ENCODE peak calls at places on chromosomes 2 and 18, in ten cellular contexts. One of them, this sample, is unnamed.

GRCh38 chr18:23805898-23806297 is 116.6 kb downstream of the LAMA3 start:
- DNase-seq in fibroblast of pulmonary artery: peak; percentile 69
- DNase-seq in AG04450: no peak
- DNase-seq in dorsolateral prefrontal cortex: no peak
- DNase-seq in neural progenitor cell: no peak
- DNase-seq in thoracic aorta: no peak
- DNase-seq in body of pancreas: no peak
- DNase-seq in cardiac fibroblast: peak; percentile 47
- DNase-seq in Caco-2: no peak
- DNase-seq in uterus: no peak
- DNase-seq in this sample: peak; percentile 77

GRCh38 chr18:24176727-24177416 is 38.0 kb downstream of the CABYR start:
- DNase-seq in thoracic aorta: no peak
- DNase-seq in dorsolateral prefrontal cortex: peak; percentile 59
- DNase-seq in Caco-2: peak; percentile 36
- DNase-seq in cardiac fibroblast: peak; percentile 69
- DNase-seq in neural progenitor cell: peak; percentile 86
- DNase-seq in body of pancreas: peak; percentile 53
- DNase-seq in AG04450: peak; percentile 10
- DNase-seq in fibroblast of pulmonary artery: peak; percentile 63
- DNase-seq in uterus: peak; percentile 47
- DNase-seq in this sample: peak; percentile 57

GRCh38 chr18:35852786-35853185 is 119.7 kb upstream of the RMP24 start:
- DNase-seq in thoracic aorta: no peak
- DNase-seq in cardiac fibroblast: no peak
- DNase-seq in neural progenitor cell: no peak
- DNase-seq in body of pancreas: no peak
- DNase-seq in AG04450: no peak
- DNase-seq in dorsolateral prefrontal cortex: no peak
- DNase-seq in Caco-2: no peak
- DNase-seq in fibroblast of pulmonary artery: no peak
- DNase-seq in uterus: no peak
- DNase-seq in this sample: no peak

GRCh38 chr2:105431367-105432088 is 32.7 kb upstream of the FHL2 start:
- DNase-seq in body of pancreas: no peak
- DNase-seq in fibroblast of pulmonary artery: peak; percentile 52
- DNase-seq in cardiac fibroblast: peak; percentile 76
- DNase-seq in Caco-2: no peak
- DNase-seq in thoracic aorta: no peak
- DNase-seq in AG04450: no peak
- DNase-seq in neural progenitor cell: no peak
- DNase-seq in dorsolateral prefrontal cortex: no peak
- DNase-seq in uterus: peak; percentile 81
- DNase-seq in this sample: peak; percentile 55

GRCh38 chr18:79460445-79461300 is 64.9 kb downstream of the NFATC1 start:
- DNase-seq in thoracic aorta: no peak
- DNase-seq in Caco-2: no peak
- DNase-seq in dorsolateral prefrontal cortex: no peak
- DNase-seq in neural progenitor cell: no peak
- DNase-seq in body of pancreas: no peak
- DNase-seq in AG04450: no peak
- DNase-seq in uterus: no peak
- DNase-seq in cardiac fibroblast: no peak
- DNase-seq in fibroblast of pulmonary artery: no peak
- DNase-seq in this sample: no peak

GRCh38 chr2:101823849-101824248 is 126.3 kb downstream of the MAP4K4 start:
- DNase-seq in cardiac fibroblast: no peak
- DNase-seq in dorsolateral prefrontal cortex: no peak
- DNase-seq in AG04450: no peak
- DNase-seq in Caco-2: no peak
- DNase-seq in fibroblast of pulmonary artery: peak; percentile 50
- DNase-seq in neural progenitor cell: no peak
- DNase-seq in body of pancreas: no peak
- DNase-seq in uterus: no peak
- DNase-seq in thoracic aorta: no peak
- DNase-seq in this sample: no peak

GRCh38 chr2:172100080-172101007 is 2.4 kb downstream of the DLX2 start:
- DNase-seq in uterus: no peak
- DNase-seq in fibroblast of pulmonary artery: no peak
- DNase-seq in dorsolateral prefrontal cortex: no peak
- DNase-seq in cardiac fibroblast: no peak
- DNase-seq in AG04450: no peak
- DNase-seq in thoracic aorta: no peak
- DNase-seq in neural progenitor cell: peak; percentile 64
- DNase-seq in Caco-2: peak; percentile 44
- DNase-seq in body of pancreas: no peak
- DNase-seq in this sample: no peak

GRCh38 chr2:12675352-12675795 is 41.4 kb upstream of the TRIB2 start:
- DNase-seq in body of pancreas: peak; percentile 35
- DNase-seq in cardiac fibroblast: peak; percentile 72
- DNase-seq in thoracic aorta: no peak
- DNase-seq in Caco-2: no peak
- DNase-seq in fibroblast of pulmonary artery: peak; percentile 73
- DNase-seq in uterus: no peak
- DNase-seq in AG04450: no peak
- DNase-seq in neural progenitor cell: no peak
- DNase-seq in dorsolateral prefrontal cortex: no peak
- DNase-seq in this sample: peak; percentile 63

GRCh38 chr2:196601430-196602306 is 37.8 kb upstream of the CCDC150 start:
- DNase-seq in Caco-2: no peak
- DNase-seq in fibroblast of pulmonary artery: peak; percentile 85
- DNase-seq in body of pancreas: peak; percentile 12
- DNase-seq in dorsolateral prefrontal cortex: no peak
- DNase-seq in cardiac fibroblast: peak; percentile 85
- DNase-seq in uterus: peak; percentile 13
- DNase-seq in AG04450: peak; percentile 67
- DNase-seq in neural progenitor cell: no peak
- DNase-seq in thoracic aorta: peak; percentile 59
- DNase-seq in this sample: peak; percentile 94

GRCh38 chr2:128250409-128251025 is 68.2 kb downstream of the HS6ST1 start:
- DNase-seq in body of pancreas: no peak
- DNase-seq in thoracic aorta: no peak
- DNase-seq in uterus: no peak
- DNase-seq in dorsolateral prefrontal cortex: no peak
- DNase-seq in AG04450: no peak
- DNase-seq in cardiac fibroblast: no peak
- DNase-seq in fibroblast of pulmonary artery: no peak
- DNase-seq in neural progenitor cell: no peak
- DNase-seq in Caco-2: no peak
- DNase-seq in this sample: no peak

GRCh38 chr2:714005-714741 is 37.0 kb upstream of the TMEM18 start:
- DNase-seq in uterus: no peak
- DNase-seq in body of pancreas: peak; percentile 71
- DNase-seq in thoracic aorta: no peak
- DNase-seq in cardiac fibroblast: peak; percentile 59
- DNase-seq in AG04450: peak; percentile 10
- DNase-seq in dorsolateral prefrontal cortex: no peak
- DNase-seq in fibroblast of pulmonary artery: peak; percentile 59
- DNase-seq in neural progenitor cell: peak; percentile 82
- DNase-seq in Caco-2: no peak
- DNase-seq in this sample: peak; percentile 50

DNA sequence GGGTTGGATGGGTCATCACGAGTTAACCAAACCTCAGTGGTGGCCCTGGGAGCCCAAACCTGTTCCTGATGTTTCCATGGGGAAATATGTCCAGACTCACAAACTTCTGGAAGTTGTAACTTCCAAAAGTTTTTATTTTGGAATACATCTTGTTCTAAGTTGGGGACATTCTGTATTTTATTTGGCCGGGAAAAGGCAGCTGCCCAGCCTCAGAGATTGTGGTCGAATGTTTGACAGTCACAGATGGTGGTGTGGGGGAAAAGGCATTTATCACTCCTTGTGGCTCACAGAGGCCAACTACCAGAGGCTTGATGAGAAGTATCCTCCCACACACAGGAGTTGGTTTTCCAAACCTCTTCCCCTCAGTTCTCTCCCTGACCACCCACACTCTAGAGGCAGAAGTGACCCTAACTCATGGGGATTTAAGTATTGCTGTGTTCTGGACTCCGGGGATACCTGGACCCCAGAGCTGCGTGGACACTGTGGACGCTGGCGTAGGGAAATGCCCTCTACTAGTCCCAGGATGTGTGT is 124.7 kb upstream of the PPP1CB start:
- DNase-seq in neural progenitor cell: no peak
- DNase-seq in Caco-2: no peak
- DNase-seq in dorsolateral prefrontal cortex: no peak
- DNase-seq in AG04450: peak; percentile 53
- DNase-seq in thoracic aorta: no peak
- DNase-seq in cardiac fibroblast: peak; percentile 84
- DNase-seq in uterus: peak; percentile 71
- DNase-seq in body of pancreas: no peak
- DNase-seq in fibroblast of pulmonary artery: peak; percentile 87
- DNase-seq in this sample: peak; percentile 88
- H3K4me3 ChIP-seq in neural progenitor cell: no peak overlapping the region
- H3K4me3 ChIP-seq in Caco-2: no peak overlapping the region
- H3K4me3 ChIP-seq in dorsolateral prefrontal cortex: no peak overlapping the region
- H3K4me3 ChIP-seq in AG04450: no peak overlapping the region
- H3K4me3 ChIP-seq in thoracic aorta: no peak overlapping the region
- H3K4me3 ChIP-seq in cardiac fibroblast: no peak overlapping the region
- H3K4me3 ChIP-seq in uterus: no peak overlapping the region
- H3K4me3 ChIP-seq in body of pancreas: no peak overlapping the region
- H3K4me3 ChIP-seq in fibroblast of pulmonary artery: no peak overlapping the region
- H3K4me3 ChIP-seq in this sample: no peak overlapping the region

GRCh38 chr2:223935459-223936125 is 9.5 kb downstream of the WDFY1 start:
- DNase-seq in AG04450: no peak
- DNase-seq in Caco-2: no peak
- DNase-seq in fibroblast of pulmonary artery: no peak
- DNase-seq in dorsolateral prefrontal cortex: no peak
- DNase-seq in thoracic aorta: no peak
- DNase-seq in uterus: no peak
- DNase-seq in body of pancreas: peak; percentile 37
- DNase-seq in cardiac fibroblast: no peak
- DNase-seq in neural progenitor cell: no peak
- DNase-seq in this sample: no peak

GRCh38 chr2:223936862-223937326 is 8.2 kb downstream of the WDFY1 start:
- DNase-seq in Caco-2: no peak
- DNase-seq in body of pancreas: no peak
- DNase-seq in AG04450: no peak
- DNase-seq in thoracic aorta: no peak
- DNase-seq in fibroblast of pulmonary artery: no peak
- DNase-seq in uterus: no peak
- DNase-seq in neural progenitor cell: no peak
- DNase-seq in dorsolateral prefrontal cortex: no peak
- DNase-seq in cardiac fibroblast: no peak
- DNase-seq in this sample: no peak

GRCh38 chr2:223934870-223935269 is 10.3 kb downstream of the WDFY1 start:
- DNase-seq in Caco-2: no peak
- DNase-seq in body of pancreas: no peak
- DNase-seq in uterus: no peak
- DNase-seq in dorsolateral prefrontal cortex: no peak
- DNase-seq in neural progenitor cell: no peak
- DNase-seq in AG04450: no peak
- DNase-seq in cardiac fibroblast: no peak
- DNase-seq in thoracic aorta: no peak
- DNase-seq in fibroblast of pulmonary artery: no peak
- DNase-seq in this sample: no peak

GRCh38 chr2:223941579-223942277 is 3.4 kb downstream of the WDFY1 start:
- DNase-seq in dorsolateral prefrontal cortex: no peak
- DNase-seq in neural progenitor cell: no peak
- DNase-seq in cardiac fibroblast: peak; percentile 90
- DNase-seq in body of pancreas: no peak
- DNase-seq in fibroblast of pulmonary artery: peak; percentile 90
- DNase-seq in thoracic aorta: no peak
- DNase-seq in AG04450: no peak
- DNase-seq in uterus: no peak
- DNase-seq in Caco-2: peak; percentile 66
- DNase-seq in this sample: peak; percentile 94

DNA sequence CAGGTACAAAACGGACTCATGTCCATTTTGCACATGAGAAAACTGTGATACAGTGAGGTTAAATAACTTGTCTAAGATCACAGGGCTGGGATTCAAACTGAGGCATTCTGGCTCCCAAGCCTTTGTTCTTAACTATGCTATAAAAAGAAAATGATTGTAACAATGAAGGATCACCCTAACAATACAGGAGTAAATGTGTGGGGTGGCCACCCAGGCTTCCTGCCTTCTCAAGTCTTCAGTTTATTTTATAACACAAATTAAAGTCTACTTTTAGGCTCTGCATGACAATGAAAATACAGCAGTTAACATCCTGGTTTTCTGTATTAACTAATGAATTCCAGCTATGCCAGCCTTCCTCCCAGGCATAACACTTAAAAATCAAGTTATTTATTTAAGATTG is 7.6 kb downstream of the WDFY1 start:
- DNase-seq in Caco-2: no peak
- DNase-seq in neural progenitor cell: no peak
- DNase-seq in AG04450: no peak
- DNase-seq in body of pancreas: no peak
- DNase-seq in fibroblast of pulmonary artery: no peak
- DNase-seq in cardiac fibroblast: no peak
- DNase-seq in thoracic aorta: no peak
- DNase-seq in uterus: no peak
- DNase-seq in dorsolateral prefrontal cortex: no peak
- DNase-seq in this sample: no peak
- TF ChIP-seq CTCF in Caco-2: no peak
- TF ChIP-seq CTCF in neural progenitor cell: no peak
- TF ChIP-seq CTCF in AG04450: no peak
- TF ChIP-seq CTCF in body of pancreas: no peak
- TF ChIP-seq CTCF in fibroblast of pulmonary artery: no peak
- TF ChIP-seq CTCF in cardiac fibroblast: no peak
- TF ChIP-seq CTCF in thoracic aorta: no peak
- TF ChIP-seq CTCF in uterus: no peak
- TF ChIP-seq CTCF in dorsolateral prefrontal cortex: no peak
- TF ChIP-seq CTCF in this sample: no peak

GRCh38 chr2:46648141-46648742 is 168.9 kb downstream of the TMEM247 start:
- DNase-seq in fibroblast of pulmonary artery: peak; percentile 81
- DNase-seq in thoracic aorta: no peak
- DNase-seq in body of pancreas: no peak
- DNase-seq in AG04450: no peak
- DNase-seq in dorsolateral prefrontal cortex: no peak
- DNase-seq in neural progenitor cell: no peak
- DNase-seq in cardiac fibroblast: peak; percentile 79
- DNase-seq in uterus: no peak
- DNase-seq in Caco-2: no peak
- DNase-seq in this sample: no peak
- H3K4me3 ChIP-seq in fibroblast of pulmonary artery: no peak overlapping the region
- H3K4me3 ChIP-seq in thoracic aorta: no peak overlapping the region
- H3K4me3 ChIP-seq in body of pancreas: no peak overlapping the region
- H3K4me3 ChIP-seq in AG04450: no peak overlapping the region
- H3K4me3 ChIP-seq in dorsolateral prefrontal cortex: no peak overlapping the region
- H3K4me3 ChIP-seq in neural progenitor cell: no peak overlapping the region
- H3K4me3 ChIP-seq in cardiac fibroblast: no peak overlapping the region
- H3K4me3 ChIP-seq in uterus: no peak overlapping the region
- H3K4me3 ChIP-seq in Caco-2: no peak overlapping the region
- H3K4me3 ChIP-seq in this sample: no peak overlapping the region

DNA sequence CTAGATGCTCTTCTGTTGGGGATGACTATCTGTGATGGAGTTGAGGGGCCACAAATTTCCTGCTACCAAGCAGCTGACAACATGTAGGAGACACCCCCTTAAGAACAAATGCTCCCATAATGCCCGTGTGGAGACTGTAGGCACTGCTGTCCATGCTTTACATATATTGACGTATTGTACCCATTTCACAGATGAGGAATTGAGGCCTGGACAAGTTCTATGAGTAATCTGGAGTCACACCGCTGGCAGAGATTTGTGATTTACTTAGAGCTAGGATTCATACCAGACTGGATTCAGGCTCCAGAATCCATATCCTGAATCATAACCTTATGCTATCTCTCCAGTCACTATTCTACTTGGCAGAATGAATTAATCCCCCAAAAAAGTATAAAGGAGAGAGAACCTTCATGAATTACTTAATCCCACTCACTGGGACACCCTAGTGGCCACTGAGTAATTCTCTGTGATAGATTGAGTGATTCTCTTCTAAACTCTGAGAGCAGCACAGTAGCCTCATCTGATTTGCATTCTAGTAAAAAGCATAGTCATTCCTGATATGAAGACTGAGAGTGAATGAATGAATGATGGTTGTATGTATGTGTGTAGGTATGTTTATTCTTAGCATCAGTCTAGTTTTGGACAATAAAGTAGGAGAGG is 460.7 kb upstream of the MEIS1 start:
- DNase-seq in cardiac fibroblast: no peak
- DNase-seq in dorsolateral prefrontal cortex: no peak
- DNase-seq in thoracic aorta: no peak
- DNase-seq in body of pancreas: no peak
- DNase-seq in AG04450: no peak
- DNase-seq in Caco-2: no peak
- DNase-seq in uterus: no peak
- DNase-seq in fibroblast of pulmonary artery: no peak
- DNase-seq in neural progenitor cell: no peak
- DNase-seq in this sample: no peak
- TF ChIP-seq CTCF in cardiac fibroblast: no peak
- TF ChIP-seq CTCF in dorsolateral prefrontal cortex: no peak
- TF ChIP-seq CTCF in thoracic aorta: no peak
- TF ChIP-seq CTCF in body of pancreas: no peak
- TF ChIP-seq CTCF in AG04450: peak; percentile 11
- TF ChIP-seq CTCF in Caco-2: peak; percentile 23
- TF ChIP-seq CTCF in uterus: no peak
- TF ChIP-seq CTCF in fibroblast of pulmonary artery: no peak
- TF ChIP-seq CTCF in neural progenitor cell: peak; percentile 32
- TF ChIP-seq CTCF in this sample: no peak